ENCODE peak calls at places on chromosomes 16 and 17, in ten cellular contexts. I is GM04503, Z is stomach, U is iris pigment epithelial cell, F is H54, A is B cell, Y is mesendoderm, H is G401, L is kidney glomerular epithelial cell, G is AG09319. E is an unnamed sample.

GRCh38 chr16:68991075-68991474 is 114.4 kb upstream of the HAS3 start:
- DNase-seq in G (no peak), U (no peak), I (no peak), Z (no peak), L (no peak), Y (no peak), H (no peak), A (no peak), F (no peak), E (no peak)

GRCh38 chr16:82178352-82178751 is 8.3 kb upstream of the MPHOSPH6 start:
- DNase-seq in H (no peak), A (no peak), Z (no peak), G (no peak), Y (no peak), I (no peak), U (no peak), L (no peak), F (no peak), E (no peak)

GRCh38 chr17:43769859-43770258 is 8.9 kb downstream of the DUSP3 start:
- DNase-seq in A (no peak), Z (no peak), Y (no peak), I (no peak), L (no peak), U (no peak), H (no peak), F (no peak), G (no peak), E (no peak)

GRCh38 chr17:50087246-50087911 is 7.8 kb upstream of the PDK2 start:
- DNase-seq in U (peak; percentile 57), Y (peak; percentile 90), F (peak; percentile 65), G (no peak), A (peak; percentile 81), H (peak; percentile 63), L (no peak), Z (peak; percentile 79), I (no peak), E (peak; percentile 88)

GRCh38 chr17:311119-311848 is 41.3 kb downstream of the RPH3AL start:
- DNase-seq in Z (no peak), H (peak; percentile 43), G (no peak), Y (no peak), L (no peak), I (no peak), F (no peak), U (no peak), A (no peak), E (no peak)

GRCh38 chr17:6893382-6894205 is 62.1 kb upstream of the TEKT1 start:
- DNase-seq in H (no peak), G (no peak), A (no peak), Z (no peak), F (no peak), I (no peak), L (no peak), Y (peak; percentile 14), U (no peak), E (no peak)

GRCh38 chr17:72466199-72466598 is 345.4 kb downstream of the SOX9 start:
- DNase-seq in L (peak; percentile 84), U (peak; percentile 75), Y (no peak), F (peak; percentile 82), Z (peak; percentile 39), G (no peak), A (no peak), I (no peak), H (no peak), E (peak; percentile 65)

GRCh38 chr16:51236583-51236982 is 85.5 kb upstream of the SALL1 start:
- DNase-seq in U (no peak), Z (no peak), Y (peak; percentile 71), L (no peak), H (no peak), F (no peak), I (no peak), G (no peak), A (no peak), E (no peak)

GRCh38 chr16:11170696-11171447 is 85.1 kb downstream of the SOCS1 start:
- DNase-seq in U (no peak), G (no peak), Y (no peak), Z (no peak), F (no peak), L (no peak), H (no peak), I (no peak), A (no peak), E (no peak)

GRCh38 chr17:16215002-16215272 is 397 bp downstream of the NCOR1 start:
- DNase-seq in A (peak; percentile 66), Z (peak; percentile 47), L (no peak), Y (peak; percentile 69), F (peak; percentile 33), U (no peak), H (no peak), G (no peak), I (no peak), E (peak; percentile 52)